ENCODE peak calls at places on chromosomes 12 and 14, in eight cellular contexts. V is NCI-H2081; F is omental fat pad; I is stimulated activated CD4-positive, alpha-beta T cell treated with anti-CD3 and anti-CD28 coated beads, Interleukin-4, amount 100 ng/mL, for 4 hours; B is Calu3; W is fibroblast of pulmonary artery; O is left ventricle myocardium inferior; G is SK-MEL-5. H is an unnamed sample.

GRCh38 chr12:27549231-27549800 is 25.3 kb downstream of the PPFIBP1 start:
- DNase-seq in V (no peak), F (no peak), I (no peak), B (no peak), W (peak; percentile 89), O (no peak), G (peak; percentile 68), H (peak; percentile 83)

GRCh38 chr14:94458558-94459200 is 6.1 kb upstream of the SERPINA11 start:
- DNase-seq in V (no peak), F (no peak), I (no peak), B (no peak), W (peak; percentile 67), O (no peak), G (peak; percentile 73), H (no peak)

GRCh38 chr12:11561416-11561815 is 88.1 kb upstream of the ETV6 start:
- DNase-seq in V (no peak), F (no peak), I (no peak), B (no peak), W (no peak), O (no peak), G (no peak), H (no peak)

GRCh38 chr14:97306785-97307246 is 509.6 kb downstream of the VRK1 start:
- DNase-seq in V (no peak), F (no peak), I (no peak), B (no peak), W (no peak), O (no peak), G (no peak), H (no peak)

GRCh38 chr12:122090759-122091535 is 12.4 kb downstream of the MLXIP start:
- DNase-seq in V (no peak), F (no peak), I (no peak), B (no peak), W (peak; percentile 97), O (no peak), G (no peak), H (no peak)

GRCh38 chr14:96568646-96569045 is 66.5 kb downstream of the PAPOLA start:
- DNase-seq in V (no peak), F (no peak), I (no peak), B (no peak), W (no peak), O (no peak), G (no peak), H (no peak)

GRCh38 chr12:120538281-120539156 is 4.4 kb downstream of the RNF10 start:
- DNase-seq in V (no peak), F (no peak), I (no peak), B (peak; percentile 78), W (peak; percentile 58), O (peak; percentile 73), G (no peak), H (no peak)

GRCh38 chr12:80704430-80704829 is 3.0 kb upstream of the MYF6 start:
- DNase-seq in V (no peak), F (no peak), I (no peak), B (no peak), W (no peak), O (no peak), G (no peak), H (no peak)

GRCh38 chr12:179885-180284 is 34.1 kb downstream of the SLC6A12 start:
- DNase-seq in V (no peak), F (no peak), I (no peak), B (no peak), W (no peak), O (no peak), G (no peak), H (no peak)

GRCh38 chr14:104993808-104994591 is 8.4 kb downstream of the CLBA1 start:
- DNase-seq in V (no peak), F (no peak), I (no peak), B (no peak), W (no peak), O (no peak), G (no peak), H (no peak)

GRCh38 chr12:3458041-3458440 is 33.0 kb upstream of the PRMT8 start:
- DNase-seq in V (no peak), F (no peak), I (no peak), B (peak; percentile 24), W (no peak), O (no peak), G (no peak), H (no peak)

GRCh38 chr12:84727964-84728363 is 184.6 kb downstream of the SLC6A15 start:
- DNase-seq in V (no peak), F (no peak), I (no peak), B (peak; percentile 6), W (no peak), O (no peak), G (peak; percentile 6), H (no peak)

GRCh38 chr12:39081910-39082309 is 176.5 kb upstream of the CPNE8 start:
- DNase-seq in V (no peak), F (no peak), I (no peak), B (no peak), W (no peak), O (no peak), G (no peak), H (no peak)

GRCh38 chr12:122067966-122068365 is 10.6 kb upstream of the MLXIP start:
- DNase-seq in V (no peak), F (no peak), I (no peak), B (no peak), W (no peak), O (no peak), G (no peak), H (no peak)

GRCh38 chr14:26872930-26873470 is 275.2 kb upstream of the NOVA1 start:
- DNase-seq in V (no peak), F (no peak), I (no peak), B (no peak), W (no peak), O (no peak), G (no peak), H (no peak)

GRCh38 chr12:26271889-26272492 is 76.6 kb downstream of the SSPN start:
- DNase-seq in V (no peak), F (peak; percentile 91), I (no peak), B (peak; percentile 91), W (peak; percentile 97), O (peak; percentile 82), G (no peak), H (no peak)

GRCh38 chr14:33951183-33951840 is 438 bp upstream of the EGLN3 start:
- DNase-seq in V (no peak), F (no peak), I (no peak), B (no peak), W (no peak), O (no peak), G (no peak), H (no peak)

GRCh38 chr12:116213885-116214527 is 63.5 kb downstream of the MED13L start:
- DNase-seq in V (no peak), F (no peak), I (no peak), B (no peak), W (no peak), O (no peak), G (no peak), H (no peak)

GRCh38 chr12:53208435-53208834 is 1.4 kb upstream of the ITGB7 start:
- DNase-seq in V (no peak), F (no peak), I (no peak), B (no peak), W (no peak), O (no peak), G (no peak), H (no peak)

GRCh38 chr12:32454075-32454474 is 54.7 kb downstream of the FGD4 start:
- DNase-seq in V (no peak), F (no peak), I (no peak), B (no peak), W (peak; percentile 77), O (no peak), G (peak; percentile 40), H (no peak)

GRCh38 chr14:70555890-70556289 is 21.1 kb upstream of the ADAM20 start:
- DNase-seq in V (no peak), F (no peak), I (no peak), B (peak; percentile 24), W (peak; percentile 41), O (peak; percentile 18), G (no peak), H (no peak)

GRCh38 chr14:53190938-53191337 is 37.8 kb upstream of the DDHD1 start:
- DNase-seq in V (no peak), F (no peak), I (peak; percentile 69), B (no peak), W (peak; percentile 38), O (no peak), G (no peak), H (no peak)